ENCODE peak calls at places on chromosomes 2 and 18, in ten cellular contexts. One of them, this sample, is unnamed.

GRCh38 chr2:209181984-209182383 is 241.9 kb upstream of the MAP2 start:
- DNase-seq in foreskin fibroblast: no peak
- DNase-seq in fibroblast of pulmonary artery: no peak
- DNase-seq in breast epithelium: no peak
- DNase-seq in GM06990: no peak
- DNase-seq in cardiac fibroblast: no peak
- DNase-seq in dorsolateral prefrontal cortex: no peak
- DNase-seq in heart right ventricle: no peak
- DNase-seq in keratinocyte: no peak
- DNase-seq in WERI-Rb-1: no peak
- DNase-seq in this sample: no peak

GRCh38 chr18:69239849-69240248 is 160.8 kb upstream of the DOK6 start:
- DNase-seq in heart right ventricle: no peak
- DNase-seq in cardiac fibroblast: no peak
- DNase-seq in fibroblast of pulmonary artery: no peak
- DNase-seq in dorsolateral prefrontal cortex: no peak
- DNase-seq in GM06990: no peak
- DNase-seq in keratinocyte: no peak
- DNase-seq in foreskin fibroblast: no peak
- DNase-seq in WERI-Rb-1: peak
- DNase-seq in breast epithelium: no peak
- DNase-seq in this sample: no peak

GRCh38 chr18:79410171-79410641 is 14.5 kb downstream of the NFATC1 start:
- DNase-seq in WERI-Rb-1: no peak
- DNase-seq in heart right ventricle: no peak
- DNase-seq in foreskin fibroblast: no peak
- DNase-seq in fibroblast of pulmonary artery: no peak
- DNase-seq in breast epithelium: no peak
- DNase-seq in keratinocyte: no peak
- DNase-seq in cardiac fibroblast: no peak
- DNase-seq in dorsolateral prefrontal cortex: no peak
- DNase-seq in GM06990: no peak
- DNase-seq in this sample: no peak

GRCh38 chr2:118249531-118249930 is 161.3 kb downstream of the INSIG2 start:
- DNase-seq in foreskin fibroblast: peak
- DNase-seq in dorsolateral prefrontal cortex: no peak
- DNase-seq in fibroblast of pulmonary artery: no peak
- DNase-seq in heart right ventricle: no peak
- DNase-seq in GM06990: no peak
- DNase-seq in keratinocyte: no peak
- DNase-seq in cardiac fibroblast: no peak
- DNase-seq in WERI-Rb-1: no peak
- DNase-seq in breast epithelium: no peak
- DNase-seq in this sample: peak

GRCh38 chr2:85243101-85244072 is 84.4 kb downstream of the TGOLN2 start:
- DNase-seq in GM06990: no peak
- DNase-seq in keratinocyte: no peak
- DNase-seq in WERI-Rb-1: peak
- DNase-seq in breast epithelium: peak
- DNase-seq in foreskin fibroblast: no peak
- DNase-seq in cardiac fibroblast: no peak
- DNase-seq in dorsolateral prefrontal cortex: peak
- DNase-seq in fibroblast of pulmonary artery: no peak
- DNase-seq in heart right ventricle: peak
- DNase-seq in this sample: peak

GRCh38 chr2:119233326-119234020 is 9.8 kb downstream of the STEAP3 start:
- DNase-seq in dorsolateral prefrontal cortex: no peak
- DNase-seq in breast epithelium: no peak
- DNase-seq in heart right ventricle: no peak
- DNase-seq in WERI-Rb-1: no peak
- DNase-seq in keratinocyte: no peak
- DNase-seq in cardiac fibroblast: no peak
- DNase-seq in foreskin fibroblast: peak
- DNase-seq in fibroblast of pulmonary artery: peak
- DNase-seq in GM06990: no peak
- DNase-seq in this sample: peak

GRCh38 chr2:162327134-162327769 is 8.8 kb upstream of the IFIH1 start:
- DNase-seq in cardiac fibroblast: no peak
- DNase-seq in foreskin fibroblast: peak
- DNase-seq in dorsolateral prefrontal cortex: no peak
- DNase-seq in breast epithelium: no peak
- DNase-seq in fibroblast of pulmonary artery: no peak
- DNase-seq in heart right ventricle: no peak
- DNase-seq in WERI-Rb-1: no peak
- DNase-seq in keratinocyte: no peak
- DNase-seq in GM06990: no peak
- DNase-seq in this sample: no peak

GRCh38 chr18:45175505-45175904 is 439.8 kb upstream of the SLC14A2 start:
- DNase-seq in keratinocyte: no peak
- DNase-seq in WERI-Rb-1: no peak
- DNase-seq in dorsolateral prefrontal cortex: no peak
- DNase-seq in GM06990: no peak
- DNase-seq in heart right ventricle: no peak
- DNase-seq in breast epithelium: no peak
- DNase-seq in foreskin fibroblast: no peak
- DNase-seq in cardiac fibroblast: no peak
- DNase-seq in fibroblast of pulmonary artery: no peak
- DNase-seq in this sample: no peak

GRCh38 chr2:112726487-112727190 is 5.8 kb downstream of the NT5DC4 start:
- DNase-seq in dorsolateral prefrontal cortex: peak
- DNase-seq in foreskin fibroblast: peak
- DNase-seq in fibroblast of pulmonary artery: peak
- DNase-seq in heart right ventricle: peak
- DNase-seq in keratinocyte: peak
- DNase-seq in GM06990: peak
- DNase-seq in cardiac fibroblast: peak
- DNase-seq in WERI-Rb-1: peak
- DNase-seq in breast epithelium: peak
- DNase-seq in this sample: peak

GRCh38 chr2:67516358-67516757 is 119.2 kb downstream of the ETAA1 start:
- DNase-seq in dorsolateral prefrontal cortex: no peak
- DNase-seq in fibroblast of pulmonary artery: no peak
- DNase-seq in breast epithelium: no peak
- DNase-seq in keratinocyte: no peak
- DNase-seq in WERI-Rb-1: no peak
- DNase-seq in foreskin fibroblast: peak
- DNase-seq in heart right ventricle: no peak
- DNase-seq in GM06990: no peak
- DNase-seq in cardiac fibroblast: no peak
- DNase-seq in this sample: no peak

DNA sequence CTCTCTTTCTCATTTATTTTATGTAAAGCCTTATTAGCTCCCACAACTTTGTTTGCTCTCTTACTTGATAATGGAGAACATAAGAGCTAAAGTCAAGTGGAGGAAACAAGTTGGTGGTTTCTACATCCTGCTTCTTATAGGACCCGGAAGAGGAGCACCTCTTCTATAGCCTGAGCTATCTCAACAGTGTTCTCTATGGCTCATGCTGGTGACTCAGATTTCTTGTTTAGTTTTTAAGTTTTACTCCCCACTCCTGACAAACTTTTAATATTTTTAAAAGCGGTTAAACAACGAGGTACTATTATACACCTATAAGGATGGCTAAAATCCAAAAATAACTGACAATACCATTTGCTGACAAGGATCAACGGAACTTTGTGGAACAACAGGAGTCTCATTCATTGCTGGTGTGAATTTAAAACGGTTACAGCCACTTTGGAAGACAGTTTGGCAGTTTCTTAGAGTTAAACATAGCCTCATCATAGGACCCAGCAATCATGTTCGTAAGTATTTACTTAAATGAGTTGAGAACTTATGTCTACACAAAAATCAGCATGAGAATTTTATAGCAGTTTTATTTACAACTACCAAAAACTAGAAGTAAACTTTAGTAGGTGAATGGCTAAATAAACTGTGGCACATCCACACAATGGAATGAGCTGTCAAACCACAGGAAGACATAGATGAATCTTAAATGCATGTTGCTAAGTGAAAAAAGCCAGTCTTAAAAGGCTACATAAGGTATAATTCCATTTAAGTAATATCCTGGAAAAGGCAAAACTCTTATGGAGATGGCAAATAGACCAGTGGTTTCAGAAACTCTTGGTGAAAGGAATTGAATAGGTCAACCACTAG is 12.7 kb upstream of the CDC42EP3 start:
- DNase-seq in breast epithelium: no peak
- DNase-seq in heart right ventricle: no peak
- DNase-seq in WERI-Rb-1: no peak
- DNase-seq in keratinocyte: no peak
- DNase-seq in foreskin fibroblast: peak
- DNase-seq in cardiac fibroblast: no peak
- DNase-seq in dorsolateral prefrontal cortex: no peak
- DNase-seq in GM06990: no peak
- DNase-seq in fibroblast of pulmonary artery: no peak
- DNase-seq in this sample: no peak
- TF ChIP-seq CTCF in breast epithelium: no peak
- TF ChIP-seq CTCF in heart right ventricle: no peak
- TF ChIP-seq CTCF in WERI-Rb-1: no peak
- TF ChIP-seq CTCF in keratinocyte: no peak
- TF ChIP-seq CTCF in foreskin fibroblast: no peak
- TF ChIP-seq CTCF in cardiac fibroblast: no peak
- TF ChIP-seq CTCF in dorsolateral prefrontal cortex: no peak
- TF ChIP-seq CTCF in GM06990: no peak
- TF ChIP-seq CTCF in fibroblast of pulmonary artery: no peak
- TF ChIP-seq CTCF in this sample: no peak

GRCh38 chr18:21265971-21266673 is 24.1 kb downstream of the GREB1L start:
- DNase-seq in WERI-Rb-1: peak
- DNase-seq in GM06990: no peak
- DNase-seq in breast epithelium: no peak
- DNase-seq in foreskin fibroblast: no peak
- DNase-seq in dorsolateral prefrontal cortex: no peak
- DNase-seq in cardiac fibroblast: no peak
- DNase-seq in keratinocyte: no peak
- DNase-seq in fibroblast of pulmonary artery: no peak
- DNase-seq in heart right ventricle: no peak
- DNase-seq in this sample: no peak

GRCh38 chr18:21262979-21263378 is 20.9 kb downstream of the GREB1L start:
- DNase-seq in heart right ventricle: no peak
- DNase-seq in GM06990: no peak
- DNase-seq in WERI-Rb-1: peak
- DNase-seq in foreskin fibroblast: no peak
- DNase-seq in keratinocyte: no peak
- DNase-seq in fibroblast of pulmonary artery: no peak
- DNase-seq in cardiac fibroblast: no peak
- DNase-seq in dorsolateral prefrontal cortex: peak
- DNase-seq in breast epithelium: no peak
- DNase-seq in this sample: no peak

GRCh38 chr18:21267370-21267769 is 25.3 kb downstream of the GREB1L start:
- DNase-seq in breast epithelium: no peak
- DNase-seq in WERI-Rb-1: no peak
- DNase-seq in foreskin fibroblast: no peak
- DNase-seq in fibroblast of pulmonary artery: no peak
- DNase-seq in heart right ventricle: no peak
- DNase-seq in dorsolateral prefrontal cortex: no peak
- DNase-seq in GM06990: no peak
- DNase-seq in cardiac fibroblast: no peak
- DNase-seq in keratinocyte: no peak
- DNase-seq in this sample: no peak

GRCh38 chr18:21262244-21262643 is 20.2 kb downstream of the GREB1L start:
- DNase-seq in GM06990: no peak
- DNase-seq in dorsolateral prefrontal cortex: no peak
- DNase-seq in fibroblast of pulmonary artery: no peak
- DNase-seq in foreskin fibroblast: no peak
- DNase-seq in keratinocyte: no peak
- DNase-seq in cardiac fibroblast: no peak
- DNase-seq in WERI-Rb-1: no peak
- DNase-seq in breast epithelium: no peak
- DNase-seq in heart right ventricle: no peak
- DNase-seq in this sample: no peak

DNA sequence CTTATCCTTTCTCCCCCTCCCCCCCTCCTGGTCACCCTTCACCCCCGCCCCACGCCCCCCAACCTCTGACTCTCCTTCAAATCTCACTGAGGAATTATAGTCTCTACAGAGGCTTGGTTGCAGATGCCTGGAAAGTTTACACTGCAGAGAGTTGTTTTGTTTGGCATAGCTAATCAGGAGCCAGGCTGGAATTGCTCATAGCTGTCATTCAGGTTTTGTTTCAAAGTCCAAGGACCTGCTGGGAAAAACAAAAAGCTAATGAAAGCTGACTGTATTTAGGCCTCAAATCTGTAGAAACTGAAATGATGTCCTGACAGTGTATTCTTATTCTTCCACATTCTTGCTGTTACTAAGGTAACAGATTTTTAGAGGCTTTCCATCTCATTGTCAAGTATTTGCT is 22.6 kb downstream of the GREB1L start:
- DNase-seq in WERI-Rb-1: no peak
- DNase-seq in fibroblast of pulmonary artery: peak
- DNase-seq in foreskin fibroblast: peak
- DNase-seq in GM06990: no peak
- DNase-seq in cardiac fibroblast: peak
- DNase-seq in breast epithelium: no peak
- DNase-seq in heart right ventricle: no peak
- DNase-seq in keratinocyte: no peak
- DNase-seq in dorsolateral prefrontal cortex: no peak
- DNase-seq in this sample: peak
- H3K4me3 ChIP-seq in WERI-Rb-1: no peak
- H3K4me3 ChIP-seq in fibroblast of pulmonary artery: no peak
- H3K4me3 ChIP-seq in foreskin fibroblast: no peak
- H3K4me3 ChIP-seq in GM06990: no peak
- H3K4me3 ChIP-seq in cardiac fibroblast: no peak
- H3K4me3 ChIP-seq in breast epithelium: no peak
- H3K4me3 ChIP-seq in heart right ventricle: no peak
- H3K4me3 ChIP-seq in keratinocyte: no peak
- H3K4me3 ChIP-seq in dorsolateral prefrontal cortex: no peak
- H3K4me3 ChIP-seq in this sample: no peak

GRCh38 chr18:26456070-26456491 is 92.3 kb downstream of the KCTD1 start:
- DNase-seq in heart right ventricle: no peak
- DNase-seq in keratinocyte: no peak
- DNase-seq in foreskin fibroblast: peak
- DNase-seq in cardiac fibroblast: no peak
- DNase-seq in fibroblast of pulmonary artery: no peak
- DNase-seq in breast epithelium: no peak
- DNase-seq in GM06990: no peak
- DNase-seq in WERI-Rb-1: no peak
- DNase-seq in dorsolateral prefrontal cortex: no peak
- DNase-seq in this sample: no peak
- TF ChIP-seq CTCF in heart right ventricle: no peak
- TF ChIP-seq CTCF in keratinocyte: no peak
- TF ChIP-seq CTCF in foreskin fibroblast: no peak
- TF ChIP-seq CTCF in cardiac fibroblast: no peak
- TF ChIP-seq CTCF in fibroblast of pulmonary artery: no peak
- TF ChIP-seq CTCF in breast epithelium: no peak
- TF ChIP-seq CTCF in GM06990: peak
- TF ChIP-seq CTCF in WERI-Rb-1: no peak
- TF ChIP-seq CTCF in dorsolateral prefrontal cortex: no peak
- TF ChIP-seq CTCF in this sample: no peak

DNA sequence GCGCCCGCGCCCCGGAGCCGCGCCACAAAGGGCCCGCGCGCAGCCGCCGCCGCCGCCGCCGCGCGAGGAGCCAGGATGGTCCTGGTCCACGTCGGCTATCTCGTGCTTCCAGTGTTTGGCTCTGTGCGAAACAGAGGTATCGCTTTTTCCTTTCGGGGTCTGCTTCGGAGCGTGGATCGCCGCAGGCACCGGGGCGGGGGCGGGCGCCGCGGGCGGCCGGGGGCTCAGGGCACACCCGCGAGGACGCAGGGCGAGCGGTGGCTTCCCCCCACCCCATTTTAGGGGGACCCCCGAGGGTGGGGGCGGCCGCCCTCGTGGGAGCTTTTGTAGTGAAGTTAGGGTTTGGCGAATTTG is 230.0 kb downstream of the HAUS1 start:
- DNase-seq in cardiac fibroblast: no peak
- DNase-seq in keratinocyte: no peak
- DNase-seq in dorsolateral prefrontal cortex: no peak
- DNase-seq in GM06990: no peak
- DNase-seq in breast epithelium: no peak
- DNase-seq in WERI-Rb-1: no peak
- DNase-seq in heart right ventricle: no peak
- DNase-seq in foreskin fibroblast: no peak
- DNase-seq in fibroblast of pulmonary artery: no peak
- DNase-seq in this sample: no peak
- H3K4me3 ChIP-seq in cardiac fibroblast: no peak
- H3K4me3 ChIP-seq in keratinocyte: peak
- H3K4me3 ChIP-seq in dorsolateral prefrontal cortex: peak
- H3K4me3 ChIP-seq in GM06990: no peak
- H3K4me3 ChIP-seq in breast epithelium: peak
- H3K4me3 ChIP-seq in WERI-Rb-1: peak
- H3K4me3 ChIP-seq in heart right ventricle: peak
- H3K4me3 ChIP-seq in foreskin fibroblast: no peak
- H3K4me3 ChIP-seq in fibroblast of pulmonary artery: peak
- H3K4me3 ChIP-seq in this sample: peak

This sample was measured in astrocyte of the spinal cord.